ENCODE peak calls at places on chromosomes 3 and 15, in four cellular contexts. U is GM13977, V is glutamatergic neuron, H is hypothalamus. C is an unnamed sample.

GRCh38 chr3:155320934-155321333 is 27.5 kb upstream of the STRIT1 start:
- DNase-seq in U (no peak), V (no peak), H (no peak), C (no peak)

GRCh38 chr3:2978977-2979732 is 131.0 kb downstream of the IL5RA start:
- DNase-seq in V (no peak), H (no peak), U (no peak), C (no peak)

GRCh38 chr3:34001022-34001421 is 202.6 kb downstream of the PDCD6IP start:
- DNase-seq in V (no peak), H (no peak), U (no peak), C (no peak)

GRCh38 chr3:160885791-160886286 is 129.8 kb downstream of the PPM1L start:
- DNase-seq in U (no peak), V (peak), H (peak), C (no peak)

GRCh38 chr15:70494861-70495571 is 268.3 kb downstream of the UACA start:
- DNase-seq in H (no peak), V (no peak), U (no peak), C (peak)

GRCh38 chr15:54719325-54719724 is 477.4 kb downstream of the RSL24D1 start:
- DNase-seq in H (no peak), U (no peak), V (no peak), C (no peak)

GRCh38 chr3:106345353-106346027 is 476.7 kb upstream of the CBLB start:
- DNase-seq in U (no peak), H (no peak), V (no peak), C (no peak)

GRCh38 chr3:106566277-106566676 is 697.5 kb upstream of the CBLB start:
- DNase-seq in V (no peak), U (peak), H (no peak), C (peak)

GRCh38 chr3:43970920-43971319 is 270.8 kb upstream of the TOPAZ1 start:
- DNase-seq in V (no peak), H (no peak), U (no peak), C (no peak)

GRCh38 chr3:174016186-174016585 is 618.6 kb downstream of the NLGN1 start:
- DNase-seq in V (no peak), H (no peak), U (no peak), C (no peak)

C was measured in stimulated activated naive CD4-positive, alpha-beta T cell treated with Interleukin-2 at 50 U/mL for 16 hours.